ENCODE peak calls at places on chromosomes 6 and 20, in four cellular contexts. N is HS-27A, F is PC-9, P is activated T-cell treated with anti-CD3 and anti-CD28 coated beads for 24 hours. T is an unnamed sample.
A peak's percentile ranks its signal among the peaks of the same experiment; 100 is the strongest.

GRCh38 chr6:2749972-2750600 is 636 bp downstream of the MYLK4 start:
- DNase-seq in N (no peak), F (peak; percentile 30), P (peak; percentile 57), T (peak; percentile 57)

GRCh38 chr6:35496036-35496850 is 636 bp downstream of the TEAD3 start:
- DNase-seq in N (no peak), F (peak; percentile 59), P (no peak), T (no peak)

GRCh38 chr6:143449731-143450452 is 603 bp downstream of the ADAT2 start:
- DNase-seq in N (peak; percentile 40), F (peak; percentile 58), P (peak; percentile 14), T (peak; percentile 61)

GRCh38 chr20:44814937-44815336 is 4.6 kb upstream of the RIMS4 start:
- DNase-seq in N (no peak), F (no peak), P (no peak), T (no peak)

GRCh38 chr20:11544029-11544678 is 373.5 kb upstream of the BTBD3 start:
- DNase-seq in N (peak; percentile 48), F (peak; percentile 49), P (no peak), T (peak; percentile 5)

GRCh38 chr6:87555506-87555905 is 34.3 kb downstream of the RARS2 start:
- DNase-seq in N (no peak), F (no peak), P (no peak), T (no peak)

GRCh38 chr20:42938486-42939205 is 251.1 kb downstream of the PTPRT start:
- DNase-seq in N (no peak), F (no peak), P (no peak), T (no peak)

GRCh38 chr6:157982297-157982579 is 575 bp downstream of the SYNJ2 start:
- DNase-seq in N (no peak), F (no peak), P (no peak), T (peak; percentile 39)

GRCh38 chr6:107495196-107495643 is 5.3 kb downstream of the SOBP start:
- DNase-seq in N (no peak), F (no peak), P (no peak), T (no peak)

GRCh38 chr20:47887064-47887463 is 101.8 kb upstream of the SULF2 start:
- DNase-seq in N (no peak), F (no peak), P (no peak), T (no peak)

GRCh38 chr6:78808356-78808891 is 58.9 kb upstream of the IRAK1BP1 start:
- DNase-seq in N (no peak), F (no peak), P (no peak), T (no peak)

GRCh38 chr6:44172759-44173500 is 14.3 kb downstream of the CAPN11 start:
- DNase-seq in N (peak; percentile 52), F (peak; percentile 74), P (peak; percentile 72), T (peak; percentile 80)

T was measured in stimulated activated naive CD8-positive, alpha-beta T cell treated with anti-CD3 and anti-CD28 coated beads, Interleukin-15, amount 100 ng/mL, for 72 hours.